ENCODE peak calls at places on chromosomes 1 and 21, in four cellular contexts. R is WERI-Rb-1, Q is SJSA1, P is suprapubic skin. S is an unnamed sample. For H3K27me3, the result is how much of the 10 kb centered on the place peaks cover.

GRCh38 chr21:18368193-18368592 is 35.4 kb downstream of the TMPRSS15 start:
- DNase-seq in Q (no peak), P (no peak), R (no peak), S (no peak)

GRCh38 chr1:7471836-7472235 is 299.3 kb upstream of the VAMP3 start:
- DNase-seq in P (no peak), Q (peak), R (no peak), S (no peak)

GRCh38 chr21:39314155-39315027 is 959 bp upstream of the BRWD1 start:
- DNase-seq in Q (no peak), P (no peak), R (no peak), S (peak)

GRCh38 chr1:94676686-94677085 is 135.1 kb upstream of the F3 start:
- DNase-seq in R (peak), Q (no peak), P (no peak), S (no peak)

GRCh38 chr1:15151871-15152270 is 1.7 kb upstream of the TMEM51 start:
- DNase-seq in Q (no peak), P (no peak), R (no peak), S (no peak)

GRCh38 chr1:159184201-159184600 is 12.8 kb downstream of the CADM3 start:
- DNase-seq in P (no peak), R (no peak), Q (no peak), S (no peak)

GRCh38 chr1:220450927-220451326 is 77.0 kb upstream of the MARK1 start:
- DNase-seq in P (no peak), Q (no peak), R (no peak), S (no peak)

GRCh38 chr1:1206376-1207253 is at the start of gene TNFRSF18:
- DNase-seq in Q (no peak), P (peak), R (peak), S (peak)

GRCh38 chr21:25639922-25640670 is 1.0 kb downstream of the JAM2 start:
- DNase-seq in Q (peak), P (peak), R (peak), S (peak)

GRCh38 chr1:198845851-198846250 is 207.0 kb downstream of the PTPRC start:
- DNase-seq in R (no peak), P (no peak), Q (no peak), S (no peak)

GRCh38 chr21:41611966-41612606 is 104.1 kb upstream of the TMPRSS2 start:
- DNase-seq in P (no peak), Q (no peak), R (peak), S (no peak)

GRCh38 chr21:45635271-45636151 is 8.0 kb upstream of the PCBP3 start:
- DNase-seq in Q (no peak), R (no peak), P (no peak), S (no peak)

GRCh38 chr21:42358261-42358660 is 7.5 kb upstream of the TFF2 start:
- DNase-seq in R (no peak), Q (no peak), P (no peak), S (no peak)

GRCh38 chr1:234720709-234721436 is 110.9 kb upstream of the IRF2BP2 start:
- DNase-seq in Q (no peak), P (peak), R (no peak), S (no peak)

GRCh38 chr21:35779690-35780570 is 280.4 kb downstream of the SETD4 start:
- DNase-seq in R (no peak), P (no peak), Q (peak), S (no peak)

GRCh38 chr1:5802606-5803005 is 189.6 kb downstream of the NPHP4 start:
- DNase-seq in Q (no peak), R (no peak), P (no peak), S (no peak)

GRCh38 chr1:87592156-87592555 is 263.5 kb downstream of the LMO4 start:
- DNase-seq in Q (no peak), R (no peak), P (no peak), S (no peak)

GRCh38 chr1:217895817-217896216 is 264.7 kb downstream of the SPATA17 start:
- DNase-seq in Q (no peak), P (no peak), R (no peak), S (no peak)

GRCh38 chr1:147479864-147480564 is 61.3 kb upstream of the BCL9 start:
- DNase-seq in Q (no peak), P (no peak), R (no peak), S (no peak)

GRCh38 chr1:39735731-39736130 is 3.0 kb upstream of the PPIE start:
- DNase-seq in P (no peak), Q (no peak), R (no peak), S (no peak)

GRCh38 chr1:35539073-35539823 is 18.0 kb downstream of the KIAA0319L start:
- DNase-seq in P (no peak), R (peak), Q (no peak), S (no peak)

GRCh38 chr1:79193211-79194079 is 186.9 kb upstream of the ADGRL4 start:
- DNase-seq in Q (peak), P (no peak), R (no peak), S (no peak)

GRCh38 chr1:5769760-5770159 is 222.5 kb downstream of the NPHP4 start:
- DNase-seq in R (no peak), Q (no peak), P (no peak), S (no peak)

GRCh38 chr1:205396972-205397616 is 24.8 kb downstream of the LEMD1 start:
- DNase-seq in P (no peak), R (peak), Q (no peak), S (no peak)

GRCh38 chr21:44927587-44928461 is 7.1 kb upstream of the ITGB2 start:
- DNase-seq in P (no peak), Q (peak), R (no peak), S (peak)

GRCh38 chr1:51242546-51242945 is 6.5 kb downstream of the RNF11 start:
- DNase-seq in Q (no peak), P (no peak), R (no peak), S (no peak)

GRCh38 chr1:168217664-168218063 is 8.1 kb upstream of the SFT2D2 start:
- DNase-seq in Q (no peak), P (no peak), R (no peak), S (no peak)

GRCh38 chr1:35923841-35924240 is 7.1 kb upstream of the AGO3 start:
- DNase-seq in P (no peak), R (no peak), Q (no peak), S (no peak)

DNA sequence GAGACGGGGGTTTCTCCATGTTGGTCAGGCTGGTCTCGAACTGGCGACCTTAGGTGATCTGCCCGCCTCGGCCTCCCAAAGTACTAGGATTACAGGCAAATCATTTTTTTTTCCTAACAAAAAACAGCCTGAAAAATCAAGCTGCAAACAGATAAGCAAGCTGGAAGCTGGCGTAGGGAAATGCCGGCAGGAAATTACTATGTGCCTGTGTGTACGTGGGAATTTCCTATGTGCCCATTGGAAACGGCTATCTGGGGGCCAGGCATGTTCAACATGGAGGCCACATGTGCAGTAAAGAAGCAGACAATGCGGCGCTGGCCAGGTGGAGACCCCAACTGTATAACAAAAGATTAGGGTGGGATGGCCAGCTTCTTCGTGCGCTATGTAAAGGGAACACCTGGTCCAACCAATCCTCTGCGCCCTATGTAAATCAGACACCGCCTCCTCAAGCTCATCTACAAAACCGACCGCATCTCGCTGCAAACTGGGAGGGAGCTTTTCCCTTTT is 9.1 kb upstream of the AADACL4 start:
- DNase-seq in P (no peak), Q (no peak), R (no peak), S (no peak)
- H3K27ac ChIP-seq in P (no peak), Q (no peak), R (no peak), S (peak)

GRCh38 chr1:208467401-208467800 is 223.2 kb upstream of the PLXNA2 start:
- DNase-seq in Q (no peak), P (no peak), R (no peak), S (no peak)
- H3K27me3 ChIP-seq in Q (under half), P (under half), R (under half), S (under half)

GRCh38 chr1:224747578-224747977 is 131.5 kb downstream of the CNIH3 start:
- DNase-seq in P (no peak), Q (no peak), R (no peak), S (peak)

GRCh38 chr1:224745388-224745787 is 129.3 kb downstream of the CNIH3 start:
- DNase-seq in R (no peak), P (no peak), Q (no peak), S (no peak)

GRCh38 chr1:224745924-224746323 is 129.8 kb downstream of the CNIH3 start:
- DNase-seq in Q (no peak), P (no peak), R (no peak), S (no peak)

GRCh38 chr1:224739997-224740687 is 124.0 kb downstream of the CNIH3 start:
- DNase-seq in R (no peak), P (no peak), Q (peak), S (no peak)

DNA sequence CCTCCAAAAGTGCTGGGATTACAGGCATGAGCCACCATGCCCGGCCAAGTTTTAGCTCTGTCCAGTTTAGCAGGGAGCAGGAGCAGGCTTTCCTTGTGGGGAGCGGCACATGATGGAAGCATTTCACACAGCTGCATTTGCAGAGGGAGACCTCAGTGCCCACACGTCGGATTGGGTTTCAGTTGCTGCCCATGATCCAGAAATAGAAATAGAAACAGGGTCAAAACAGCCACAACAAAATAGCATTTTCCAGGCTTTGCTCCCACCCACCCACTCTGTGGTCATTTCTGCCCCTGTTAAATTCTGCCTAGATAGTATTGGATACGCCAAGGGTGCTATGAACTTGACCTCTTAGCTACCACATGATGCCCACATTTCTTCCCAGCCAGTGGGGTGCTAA is 128.4 kb downstream of the CNIH3 start:
- DNase-seq in R (no peak), P (no peak), Q (no peak), S (no peak)
- H3K27ac ChIP-seq in R (no peak), P (no peak), Q (no peak), S (no peak)

GRCh38 chr1:152071123-152071522 is 17.7 kb downstream of the TCHHL1 start:
- DNase-seq in Q (no peak), R (no peak), P (no peak), S (no peak)

GRCh38 chr1:152067150-152067549 is 21.7 kb downstream of the TCHHL1 start:
- DNase-seq in R (no peak), P (no peak), Q (no peak), S (no peak)

GRCh38 chr1:152067929-152068328 is 20.9 kb downstream of the TCHHL1 start:
- DNase-seq in P (no peak), R (no peak), Q (no peak), S (no peak)

DNA sequence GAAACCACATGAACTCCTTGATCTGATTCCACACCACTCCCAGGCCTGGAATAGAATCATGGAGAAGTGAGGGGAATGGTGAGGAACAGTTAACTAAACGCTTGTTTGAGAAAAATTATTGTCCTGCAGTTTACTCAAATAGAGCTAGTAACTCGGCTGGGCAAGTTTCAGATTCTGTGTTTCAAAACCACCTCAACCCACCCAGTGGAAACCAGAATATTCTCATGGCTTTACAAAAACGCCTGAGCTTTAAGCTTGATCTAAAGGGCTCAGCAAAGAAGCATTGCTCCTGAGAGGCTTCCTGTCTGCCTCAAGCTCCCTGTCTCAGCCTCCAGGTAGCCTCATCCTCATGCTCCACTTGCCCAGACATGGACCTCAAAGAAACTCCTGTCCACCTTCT is 16.6 kb downstream of the TCHHL1 start:
- DNase-seq in P (no peak), Q (no peak), R (no peak), S (no peak)
- H3K27me3 ChIP-seq in P (under half), Q (under half), R (half or more), S (under half)

GRCh38 chr1:24762133-24762676 is 17.0 kb downstream of the CLIC4 start:
- DNase-seq in R (no peak), P (no peak), Q (no peak), S (no peak)
- H3K27ac ChIP-seq in R (no peak), P (no peak), Q (peak), S (no peak)

DNA sequence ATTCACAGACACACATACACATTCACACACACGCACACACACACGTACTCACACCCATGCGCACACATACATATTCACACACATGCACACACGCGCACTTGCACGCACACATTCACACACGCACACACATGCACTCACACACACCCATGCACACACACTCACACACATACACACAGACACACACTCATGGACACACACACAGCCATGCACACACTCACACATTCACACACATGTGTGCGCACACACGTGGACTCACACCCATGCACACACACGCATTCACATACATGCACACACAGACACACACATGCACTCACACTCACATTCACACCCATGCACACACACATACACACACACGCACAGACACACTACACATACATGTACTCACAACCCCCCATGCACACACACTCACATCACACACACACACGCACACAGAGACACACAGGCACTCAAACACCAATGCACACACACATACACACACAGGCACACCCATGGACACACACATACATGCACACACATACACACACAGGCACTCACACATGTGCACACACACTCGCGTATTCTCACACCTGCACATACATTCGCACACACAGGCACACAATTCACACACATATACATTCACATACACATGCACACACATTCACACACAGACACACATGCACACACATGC is 589.1 kb downstream of the PTPRU start:
- DNase-seq in Q (no peak), R (no peak), P (no peak), S (no peak)
- H3K27me3 ChIP-seq in Q (under half), R (under half), P (half or more), S (under half)

DNA sequence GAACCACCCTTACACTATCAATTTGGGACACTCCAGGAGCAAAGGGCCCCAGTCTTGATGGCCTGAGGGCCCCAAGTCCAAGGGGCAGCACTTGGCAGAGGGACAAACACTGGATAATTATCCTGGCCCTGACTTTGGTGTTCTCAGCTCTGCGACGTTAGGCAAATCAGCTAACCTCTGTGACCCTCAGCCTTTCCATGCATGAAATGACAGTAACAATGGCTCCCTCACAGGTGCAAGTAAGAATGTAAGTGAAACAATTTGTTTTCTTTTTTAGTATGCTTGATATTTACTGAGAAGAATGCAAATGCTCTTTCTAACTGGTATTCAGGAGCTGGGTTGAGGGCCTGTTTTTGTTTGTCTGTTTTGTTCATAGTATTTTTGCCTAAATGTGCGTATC is 61.6 kb upstream of the PRDX6 start:
- DNase-seq in P (no peak), Q (no peak), R (no peak), S (no peak)
- H3K27ac ChIP-seq in P (no peak), Q (no peak), R (no peak), S (no peak)